ENCODE peak calls at places on chromosomes 1 and 21, in four cellular contexts. One of them, this sample, is unnamed.

GRCh38 chr1:165807613-165808012 is 19.8 kb upstream of the UCK2 start:
- DNase-seq in IMR-90: no peak
- DNase-seq in heart right ventricle: no peak
- DNase-seq in mesenteric fat pad: no peak
- DNase-seq in this sample: no peak

GRCh38 chr1:78691995-78692747 is 42.5 kb downstream of the IFI44 start:
- DNase-seq in mesenteric fat pad: no peak
- DNase-seq in IMR-90: peak
- DNase-seq in heart right ventricle: no peak
- DNase-seq in this sample: no peak

GRCh38 chr1:26839779-26840178 is 13.3 kb downstream of the ZDHHC18 start:
- DNase-seq in heart right ventricle: no peak
- DNase-seq in IMR-90: no peak
- DNase-seq in mesenteric fat pad: no peak
- DNase-seq in this sample: no peak

GRCh38 chr1:154840557-154841176 is 29.4 kb downstream of the KCNN3 start:
- DNase-seq in mesenteric fat pad: no peak
- DNase-seq in IMR-90: peak
- DNase-seq in heart right ventricle: no peak
- DNase-seq in this sample: no peak

GRCh38 chr1:99441234-99442095 is 177.2 kb downstream of the PLPPR4 start:
- DNase-seq in heart right ventricle: no peak
- DNase-seq in IMR-90: peak
- DNase-seq in mesenteric fat pad: no peak
- DNase-seq in this sample: no peak

GRCh38 chr1:210232524-210233215 is at the start of gene SERTAD4:
- DNase-seq in heart right ventricle: no peak
- DNase-seq in IMR-90: no peak
- DNase-seq in mesenteric fat pad: no peak
- DNase-seq in this sample: no peak

GRCh38 chr1:82059931-82060330 is 259.2 kb downstream of the ADGRL2 start:
- DNase-seq in heart right ventricle: no peak
- DNase-seq in mesenteric fat pad: no peak
- DNase-seq in IMR-90: no peak
- DNase-seq in this sample: no peak

GRCh38 chr1:111199881-111200801 is at the start of gene DENND2D:
- DNase-seq in IMR-90: no peak
- DNase-seq in heart right ventricle: peak
- DNase-seq in mesenteric fat pad: no peak
- DNase-seq in this sample: no peak

GRCh38 chr1:115337633-115338456 is at the start of gene NGF:
- DNase-seq in IMR-90: peak
- DNase-seq in mesenteric fat pad: no peak
- DNase-seq in heart right ventricle: peak
- DNase-seq in this sample: peak

GRCh38 chr1:67733741-67734690 is 49.0 kb downstream of the GADD45A start:
- DNase-seq in mesenteric fat pad: no peak
- DNase-seq in heart right ventricle: no peak
- DNase-seq in IMR-90: no peak
- DNase-seq in this sample: no peak

GRCh38 chr1:32915766-32916455 is 14.7 kb upstream of the TMEM54 start:
- DNase-seq in heart right ventricle: no peak
- DNase-seq in mesenteric fat pad: no peak
- DNase-seq in IMR-90: peak
- DNase-seq in this sample: no peak

GRCh38 chr21:38121888-38122705 is 134.7 kb upstream of the KCNJ15 start:
- DNase-seq in mesenteric fat pad: no peak
- DNase-seq in heart right ventricle: no peak
- DNase-seq in IMR-90: no peak
- DNase-seq in this sample: no peak

GRCh38 chr21:37263827-37264226 is 3.3 kb downstream of the VPS26C start:
- DNase-seq in IMR-90: peak
- DNase-seq in mesenteric fat pad: no peak
- DNase-seq in heart right ventricle: no peak
- DNase-seq in this sample: no peak

GRCh38 chr1:76176020-76176419 is 101.5 kb downstream of the ST6GALNAC3 start:
- DNase-seq in heart right ventricle: no peak
- DNase-seq in IMR-90: no peak
- DNase-seq in mesenteric fat pad: no peak
- DNase-seq in this sample: no peak

GRCh38 chr1:203083463-203083921 is 2.3 kb downstream of the MYOG start:
- DNase-seq in mesenteric fat pad: peak
- DNase-seq in heart right ventricle: peak
- DNase-seq in IMR-90: no peak
- DNase-seq in this sample: no peak

GRCh38 chr1:184408580-184408979 is 21.8 kb downstream of the C1orf21 start:
- DNase-seq in IMR-90: no peak
- DNase-seq in heart right ventricle: no peak
- DNase-seq in mesenteric fat pad: no peak
- DNase-seq in this sample: no peak

GRCh38 chr1:60982539-60982938 is 99.8 kb upstream of the NFIA start:
- DNase-seq in heart right ventricle: no peak
- DNase-seq in mesenteric fat pad: no peak
- DNase-seq in IMR-90: no peak
- DNase-seq in this sample: no peak

GRCh38 chr1:233500111-233500510 is 113.8 kb upstream of the KCNK1 start:
- DNase-seq in mesenteric fat pad: no peak
- DNase-seq in IMR-90: no peak
- DNase-seq in heart right ventricle: no peak
- DNase-seq in this sample: no peak

GRCh38 chr1:198491028-198491427 is 49.5 kb downstream of the ATP6V1G3 start:
- DNase-seq in heart right ventricle: no peak
- DNase-seq in mesenteric fat pad: no peak
- DNase-seq in IMR-90: no peak
- DNase-seq in this sample: no peak

GRCh38 chr1:33876970-33877680 is 13.2 kb downstream of the HMGB4 start:
- DNase-seq in heart right ventricle: peak
- DNase-seq in IMR-90: peak
- DNase-seq in mesenteric fat pad: no peak
- DNase-seq in this sample: no peak

GRCh38 chr1:44168520-44169098 is 27.2 kb upstream of the KLF18 start:
- DNase-seq in IMR-90: no peak
- DNase-seq in heart right ventricle: no peak
- DNase-seq in mesenteric fat pad: no peak
- DNase-seq in this sample: no peak

GRCh38 chr21:38918629-38919346 is 113.1 kb downstream of the ETS2 start:
- DNase-seq in mesenteric fat pad: no peak
- DNase-seq in IMR-90: no peak
- DNase-seq in heart right ventricle: no peak
- DNase-seq in this sample: peak

GRCh38 chr1:167627865-167628641 is 2.0 kb upstream of the RCSD1 start:
- DNase-seq in mesenteric fat pad: no peak
- DNase-seq in heart right ventricle: no peak
- DNase-seq in IMR-90: no peak
- DNase-seq in this sample: no peak

GRCh38 chr1:203678943-203679661 is 52.5 kb downstream of the ATP2B4 start:
- DNase-seq in IMR-90: no peak
- DNase-seq in mesenteric fat pad: no peak
- DNase-seq in heart right ventricle: no peak
- DNase-seq in this sample: no peak

GRCh38 chr1:240337795-240338194 is 246.1 kb downstream of the FMN2 start:
- DNase-seq in mesenteric fat pad: no peak
- DNase-seq in heart right ventricle: no peak
- DNase-seq in IMR-90: peak
- DNase-seq in this sample: no peak

GRCh38 chr21:34037446-34037845 is 35.9 kb upstream of the MRPS6 start:
- DNase-seq in mesenteric fat pad: no peak
- DNase-seq in IMR-90: peak
- DNase-seq in heart right ventricle: no peak
- DNase-seq in this sample: no peak

GRCh38 chr1:93607814-93608187 is 73.8 kb downstream of the BCAR3 start:
- DNase-seq in heart right ventricle: no peak
- DNase-seq in mesenteric fat pad: peak
- DNase-seq in IMR-90: peak
- DNase-seq in this sample: no peak

GRCh38 chr1:27719286-27720251 is 6.2 kb upstream of the FAM76A start:
- DNase-seq in heart right ventricle: no peak
- DNase-seq in mesenteric fat pad: no peak
- DNase-seq in IMR-90: peak
- DNase-seq in this sample: no peak

GRCh38 chr1:101567582-101568189 is 330.9 kb downstream of the S1PR1 start:
- DNase-seq in heart right ventricle: no peak
- DNase-seq in IMR-90: peak
- DNase-seq in mesenteric fat pad: no peak
- DNase-seq in this sample: no peak

GRCh38 chr1:43440358-43440757 is 13.4 kb downstream of the HYI start:
- DNase-seq in IMR-90: no peak
- DNase-seq in mesenteric fat pad: peak
- DNase-seq in heart right ventricle: no peak
- DNase-seq in this sample: peak

GRCh38 chr1:45883633-45884032 is 80.2 kb downstream of the MAST2 start:
- DNase-seq in mesenteric fat pad: no peak
- DNase-seq in IMR-90: peak
- DNase-seq in heart right ventricle: no peak
- DNase-seq in this sample: no peak